ENCODE peak calls at places on chromosomes 6 and 20, in nine cellular contexts. I is adrenal gland, O is stomach, V is breast epithelium, S is transverse colon, R is Peyer's patch, U is heart left ventricle, T is sigmoid colon, W is esophagus muscularis mucosa. M is an unnamed sample. For H3K4me1, the result is how much of the 10 kb centered on the place peaks cover.

GRCh38 chr6:44246663-44247337 is at the start of gene HSP90AB1:
- DNase-seq in I (peak), O (peak), V (peak), S (peak), R (peak), U (peak), T (peak), W (peak), M (peak)

GRCh38 chr6:16602035-16602434 is 159.2 kb downstream of the ATXN1 start:
- DNase-seq in I (no peak), O (no peak), V (no peak), S (no peak), R (no peak), U (no peak), T (no peak), W (peak), M (no peak)

GRCh38 chr6:144338951-144339681 is 54.0 kb downstream of the UTRN start:
- DNase-seq in I (no peak), O (no peak), V (no peak), S (no peak), R (no peak), U (no peak), T (no peak), W (no peak), M (no peak)

GRCh38 chr20:31831211-31831610 is 12.1 kb downstream of the MYLK2 start:
- DNase-seq in I (no peak), O (no peak), V (no peak), S (no peak), R (no peak), U (no peak), T (no peak), W (no peak), M (no peak)

GRCh38 chr20:57622579-57623381 is 2.6 kb upstream of the ZBP1 start:
- DNase-seq in I (peak), O (peak), V (no peak), S (peak), R (peak), U (no peak), T (no peak), W (no peak), M (peak)

GRCh38 chr6:4948781-4949450 is 54.9 kb downstream of the RPP40 start:
- DNase-seq in I (no peak), O (no peak), V (no peak), S (no peak), R (no peak), U (no peak), T (no peak), W (no peak), M (no peak)

GRCh38 chr6:53494076-53494475 is 50.8 kb downstream of the GCLC start:
- DNase-seq in I (no peak), O (no peak), V (no peak), S (no peak), R (no peak), U (no peak), T (no peak), W (no peak), M (no peak)

GRCh38 chr6:161444464-161444863 is 170.6 kb upstream of the AGPAT4 start:
- DNase-seq in I (peak), O (no peak), V (no peak), S (no peak), R (no peak), U (no peak), T (no peak), W (no peak), M (no peak)

GRCh38 chr6:137926207-137926731 is 59.2 kb downstream of the TNFAIP3 start:
- DNase-seq in I (no peak), O (no peak), V (no peak), S (no peak), R (no peak), U (no peak), T (no peak), W (no peak), M (no peak)

GRCh38 chr20:61839912-61840441 is 225.7 kb downstream of the TAF4 start:
- DNase-seq in I (no peak), O (no peak), V (no peak), S (no peak), R (no peak), U (no peak), T (no peak), W (no peak), M (no peak)

GRCh38 chr6:166707045-166707444 is 80.0 kb upstream of the RPS6KA2 start:
- DNase-seq in I (peak), O (peak), V (no peak), S (peak), R (no peak), U (peak), T (no peak), W (no peak), M (no peak)

GRCh38 chr20:5001174-5002076 is at the start of gene SLC23A2:
- DNase-seq in I (peak), O (peak), V (no peak), S (peak), R (peak), U (peak), T (peak), W (no peak), M (peak)

GRCh38 chr6:57162008-57162407 is 10.1 kb upstream of the BAG2 start:
- DNase-seq in I (no peak), O (no peak), V (no peak), S (no peak), R (no peak), U (no peak), T (no peak), W (no peak), M (no peak)

GRCh38 chr6:72040106-72040505 is 153.8 kb downstream of the RIMS1 start:
- DNase-seq in I (no peak), O (no peak), V (no peak), S (no peak), R (no peak), U (no peak), T (no peak), W (no peak), M (no peak)

GRCh38 chr20:24804481-24805206 is 144.4 kb upstream of the CST7 start:
- DNase-seq in I (no peak), O (no peak), V (no peak), S (no peak), R (no peak), U (no peak), T (no peak), W (no peak), M (no peak)

GRCh38 chr6:151808331-151809241 is 1.1 kb downstream of the ESR1 start:
- DNase-seq in I (no peak), O (no peak), V (no peak), S (no peak), R (no peak), U (peak), T (no peak), W (no peak), M (peak)

GRCh38 chr20:3068986-3069900 is 2.2 kb upstream of the OXT start:
- DNase-seq in I (peak), O (peak), V (no peak), S (no peak), R (no peak), U (no peak), T (no peak), W (no peak), M (no peak)

GRCh38 chr6:90003069-90003800 is 109.0 kb downstream of the GJA10 start:
- DNase-seq in I (no peak), O (no peak), V (no peak), S (peak), R (no peak), U (no peak), T (no peak), W (no peak), M (no peak)

GRCh38 chr6:72757926-72758325 is 136.1 kb downstream of the KCNQ5 start:
- DNase-seq in I (no peak), O (no peak), V (no peak), S (no peak), R (no peak), U (no peak), T (no peak), W (no peak), M (no peak)

GRCh38 chr6:74015427-74015826 is 319.4 kb downstream of the CD109 start:
- DNase-seq in I (no peak), O (no peak), V (no peak), S (no peak), R (no peak), U (no peak), T (no peak), W (no peak), M (no peak)

GRCh38 chr20:64078934-64079272 is 415 bp downstream of the RGS19 start:
- DNase-seq in I (no peak), O (no peak), V (no peak), S (no peak), R (no peak), U (no peak), T (no peak), W (no peak), M (no peak)

GRCh38 chr6:81901589-81901988 is 149.1 kb upstream of the TENT5A start:
- DNase-seq in I (peak), O (no peak), V (no peak), S (no peak), R (no peak), U (peak), T (no peak), W (no peak), M (no peak)

GRCh38 chr6:154766993-154767392 is 33.8 kb downstream of the SCAF8 start:
- DNase-seq in I (no peak), O (no peak), V (no peak), S (no peak), R (no peak), U (no peak), T (no peak), W (no peak), M (no peak)

GRCh38 chr6:161393839-161394364 is 120.0 kb upstream of the AGPAT4 start:
- DNase-seq in I (peak), O (no peak), V (no peak), S (peak), R (no peak), U (peak), T (no peak), W (no peak), M (no peak)

GRCh38 chr20:47146703-47147102 is 209.8 kb downstream of the ZMYND8 start:
- DNase-seq in I (no peak), O (no peak), V (no peak), S (no peak), R (no peak), U (no peak), T (no peak), W (no peak), M (no peak)

GRCh38 chr6:124679392-124679791 is 282.8 kb upstream of the RNF217 start:
- DNase-seq in I (no peak), O (no peak), V (no peak), S (no peak), R (no peak), U (no peak), T (no peak), W (no peak), M (no peak)

GRCh38 chr6:168355716-168356522 is 36.3 kb upstream of the DACT2 start:
- DNase-seq in I (peak), O (peak), V (peak), S (peak), R (peak), U (peak), T (peak), W (no peak), M (peak)

GRCh38 chr6:75296811-75297779 is 12.5 kb upstream of the TMEM30A start:
- DNase-seq in I (no peak), O (no peak), V (no peak), S (no peak), R (no peak), U (no peak), T (no peak), W (no peak), M (no peak)

GRCh38 chr20:11047559-11047958 is 373.8 kb upstream of the JAG1 start:
- DNase-seq in I (no peak), O (no peak), V (no peak), S (no peak), R (no peak), U (no peak), T (no peak), W (no peak), M (no peak)

GRCh38 chr20:48538058-48538825 is 289.6 kb downstream of the PREX1 start:
- DNase-seq in I (no peak), O (peak), V (peak), S (no peak), R (no peak), U (no peak), T (no peak), W (no peak), M (no peak)

GRCh38 chr20:23049933-23050838 is 714 bp upstream of the THBD start:
- DNase-seq in I (peak), O (peak), V (no peak), S (no peak), R (no peak), U (peak), T (peak), W (no peak), M (peak)

GRCh38 chr20:23047001-23047737 is 2.3 kb downstream of the THBD start:
- DNase-seq in I (no peak), O (no peak), V (no peak), S (no peak), R (no peak), U (no peak), T (no peak), W (no peak), M (no peak)

GRCh38 chr20:23049201-23049932 is at the start of gene THBD:
- DNase-seq in I (peak), O (peak), V (no peak), S (peak), R (peak), U (peak), T (peak), W (peak), M (peak)

GRCh38 chr20:23047738-23048214 is 1.7 kb downstream of the THBD start:
- DNase-seq in I (no peak), O (peak), V (no peak), S (no peak), R (no peak), U (peak), T (no peak), W (no peak), M (no peak)

DNA sequence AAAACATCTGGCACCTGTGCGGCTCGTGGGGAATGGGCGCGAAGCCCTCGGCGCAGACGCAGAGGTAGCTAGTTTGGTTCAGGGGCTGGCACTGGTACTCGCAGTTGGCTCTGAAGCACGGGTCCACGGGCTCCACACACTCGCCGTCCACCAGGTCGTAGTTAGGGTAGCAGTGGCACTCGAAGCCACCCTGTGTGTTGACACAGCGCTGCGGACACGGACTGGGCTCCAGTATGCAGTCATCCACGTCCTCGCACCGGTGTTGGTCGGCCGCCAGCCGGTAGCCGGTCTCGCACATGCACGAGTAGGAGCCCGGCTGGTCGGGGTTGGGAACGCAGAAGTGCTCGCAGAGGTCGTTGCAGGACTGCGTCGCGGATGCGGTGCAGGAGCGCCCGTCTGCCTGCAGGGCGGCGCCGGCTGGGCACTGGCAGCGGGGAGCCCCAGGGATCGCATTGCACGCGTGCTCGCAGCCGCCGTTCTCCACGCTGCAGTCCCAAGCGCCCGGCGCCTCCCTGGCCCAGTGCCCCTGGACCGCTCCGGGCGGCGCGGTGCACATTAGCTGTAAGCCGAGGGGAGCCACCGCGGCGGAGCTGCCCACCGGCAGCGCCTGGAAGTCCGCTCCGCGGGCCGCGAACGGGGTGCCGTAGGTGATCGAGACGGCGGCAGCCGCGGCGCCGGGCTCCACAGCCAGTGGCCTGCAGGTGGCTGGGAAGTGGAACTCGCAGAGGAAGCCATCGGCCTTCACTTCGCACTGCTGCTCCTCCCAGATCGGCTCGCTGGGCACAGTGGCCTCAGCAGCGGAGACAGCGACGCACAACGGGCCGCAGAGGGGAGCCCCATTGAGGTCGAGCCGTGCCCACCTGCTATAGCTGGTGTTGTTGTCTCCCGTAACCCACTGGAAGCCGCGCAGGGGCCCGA is 930 bp downstream of the THBD start:
- DNase-seq in I (peak), O (peak), V (no peak), S (peak), R (peak), U (peak), T (peak), W (no peak), M (peak)
- H3K27ac ChIP-seq in I (peak), O (peak), V (peak), S (peak), R (peak), U (peak), T (peak), W (peak), M (peak)

DNA sequence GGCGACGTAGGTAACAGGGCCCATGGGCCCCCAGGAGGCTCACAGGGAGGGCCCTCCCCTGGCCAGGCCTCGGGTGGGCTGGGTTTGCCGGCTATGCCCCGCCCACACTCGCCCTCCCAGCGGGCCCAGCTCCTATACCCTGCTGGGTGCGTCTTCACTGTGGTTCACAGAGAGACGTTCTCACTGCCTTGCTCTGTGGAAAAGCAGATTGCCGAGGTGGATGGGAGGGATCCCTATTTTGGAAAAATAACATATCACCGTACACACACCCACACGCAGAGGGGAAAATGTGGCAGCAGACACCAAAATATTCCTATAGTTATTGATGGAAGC is 49.6 kb downstream of the TMEM242 start:
- DNase-seq in I (peak), O (peak), V (no peak), S (peak), R (peak), U (peak), T (no peak), W (no peak), M (peak)
- TF ChIP-seq POLR2A in I (no peak), O (no peak), V (no peak), S (no peak), R (no peak), U (no peak), T (peak), W (no peak), M (no peak)

GRCh38 chr20:49649672-49650071 is 64.0 kb downstream of the B4GALT5 start:
- DNase-seq in I (no peak), O (no peak), V (no peak), S (no peak), R (no peak), U (no peak), T (no peak), W (no peak), M (no peak)
- H3K4me1 ChIP-seq in I (under half), O (under half), V (under half), S (under half), R (under half), U (under half), T (under half), W (under half), M (under half)

DNA sequence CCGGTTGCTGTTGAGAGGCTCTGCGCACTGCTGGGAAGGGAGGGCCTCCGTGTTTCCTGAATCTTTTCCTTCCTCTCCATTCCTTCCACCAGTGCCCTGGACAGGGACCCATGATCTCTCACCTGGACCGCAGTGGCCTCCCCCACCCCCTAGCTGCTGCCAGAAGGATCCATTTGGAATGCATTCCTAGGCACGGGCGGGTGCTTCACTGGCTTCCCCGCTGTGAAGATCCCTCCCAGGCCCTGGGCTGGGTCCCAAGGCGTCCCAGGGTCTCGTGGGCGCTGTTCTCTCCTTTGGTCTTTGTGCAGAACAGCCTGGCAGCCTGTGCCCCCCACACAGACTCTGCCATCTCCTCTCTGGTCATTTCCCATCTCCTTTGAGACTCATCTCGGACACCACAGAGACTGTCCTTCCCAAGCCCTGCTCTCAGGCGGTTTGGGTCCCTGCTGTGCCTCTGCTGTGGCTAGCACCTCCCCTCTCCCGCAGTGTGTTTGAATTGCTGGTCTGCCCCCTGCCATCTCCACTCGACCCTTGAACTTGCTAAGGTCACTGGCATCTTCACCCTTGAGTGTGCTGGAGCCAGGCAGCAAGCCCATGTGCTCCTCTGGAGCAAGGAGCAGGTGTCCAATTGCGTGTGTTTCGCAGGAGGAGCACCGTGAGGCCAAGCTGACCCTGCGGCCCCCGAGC is 59.0 kb downstream of the TCP11 start:
- DNase-seq in I (peak), O (no peak), V (peak), S (peak), R (peak), U (no peak), T (peak), W (no peak), M (peak)
- H3K27ac ChIP-seq in I (no peak), O (no peak), V (peak), S (no peak), R (no peak), U (peak), T (peak), W (peak), M (no peak)

DNA sequence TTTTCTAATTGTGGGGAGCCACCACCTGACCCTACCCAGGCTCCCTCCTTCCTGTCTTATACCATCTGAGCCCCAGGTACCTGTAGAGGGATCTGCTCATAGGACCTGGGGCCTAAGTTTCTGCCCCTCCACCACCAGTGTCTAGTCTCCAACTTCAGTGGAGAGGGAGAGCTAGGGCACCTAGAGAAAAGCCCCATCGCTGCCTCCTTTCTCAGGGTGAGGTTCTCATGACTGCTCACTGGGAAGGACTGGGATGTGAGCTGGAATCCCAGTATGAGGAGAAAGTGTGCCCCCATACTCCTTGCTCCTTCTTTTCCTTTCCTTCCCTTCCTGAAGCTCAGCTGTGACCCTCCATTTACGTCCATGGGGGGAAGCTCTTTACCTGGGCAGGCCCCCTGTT is 231.6 kb downstream of the LRFN2 start:
- DNase-seq in I (no peak), O (no peak), V (no peak), S (no peak), R (no peak), U (no peak), T (no peak), W (peak), M (no peak)
- TF ChIP-seq POLR2A in I (no peak), O (no peak), V (no peak), S (no peak), R (no peak), U (no peak), T (no peak), W (no peak), M (no peak)

GRCh38 chr6:32189082-32189741 is 790 bp downstream of the PBX2 start:
- DNase-seq in I (no peak), O (no peak), V (no peak), S (no peak), R (no peak), U (no peak), T (no peak), W (no peak), M (no peak)
- H3K4me1 ChIP-seq in I (under half), O (half or more), V (under half), S (under half), R (half or more), U (under half), T (under half), W (half or more), M (under half)

GRCh38 chr6:134532694-134533624 is 215.0 kb upstream of the SGK1 start:
- DNase-seq in I (no peak), O (no peak), V (no peak), S (no peak), R (no peak), U (no peak), T (no peak), W (no peak), M (no peak)
- H3K27ac ChIP-seq in I (no peak), O (no peak), V (no peak), S (no peak), R (no peak), U (no peak), T (no peak), W (no peak), M (no peak)